ENCODE peak calls at places on chromosomes 6 and 20, in six cellular contexts. U is nephron progenitor cell, K is MCF 10A, M is GM13976, N is tibial artery, Q is progenitor cell of endocrine pancreas. Z is an unnamed sample.

GRCh38 chr20:57667924-57668782 is 41.7 kb downstream of the PMEPA1 start:
- DNase-seq in Q (no peak), K (no peak), U (no peak), M (no peak), N (no peak), Z (no peak)

GRCh38 chr20:46999821-47000465 is 105.3 kb downstream of the EYA2 start:
- DNase-seq in M (no peak), N (no peak), K (no peak), U (no peak), Q (no peak), Z (no peak)

GRCh38 chr20:46330072-46330763 is 21.9 kb upstream of the CDH22 start:
- DNase-seq in N (no peak), K (no peak), Q (no peak), M (no peak), U (no peak), Z (no peak)

GRCh38 chr6:89562114-89562815 is 76.3 kb downstream of the LYRM2 start:
- DNase-seq in K (no peak), M (no peak), N (no peak), U (no peak), Q (no peak), Z (no peak)

GRCh38 chr6:106309766-106310373 is 15.7 kb downstream of the ATG5 start:
- DNase-seq in Q (no peak), K (peak; percentile 50), N (no peak), U (no peak), M (no peak), Z (no peak)

GRCh38 chr20:2658414-2659354 is 5.3 kb downstream of the IDH3B start:
- DNase-seq in Q (no peak), N (peak; percentile 35), M (no peak), K (no peak), U (no peak), Z (no peak)

GRCh38 chr6:13412211-13412610 is 75.2 kb downstream of the GFOD1 start:
- DNase-seq in K (no peak), U (no peak), Q (no peak), M (no peak), N (no peak), Z (no peak)

GRCh38 chr20:20487811-20488210 is 119.9 kb downstream of the INSM1 start:
- DNase-seq in U (no peak), M (no peak), N (no peak), K (peak; percentile 13), Q (no peak), Z (no peak)

GRCh38 chr20:38181207-38181693 is 16.2 kb upstream of the TGM2 start:
- DNase-seq in N (no peak), K (no peak), Q (no peak), M (peak; percentile 48), U (peak; percentile 28), Z (no peak)

GRCh38 chr20:10853176-10853575 is 179.4 kb upstream of the JAG1 start:
- DNase-seq in U (no peak), N (no peak), Q (no peak), K (no peak), M (no peak), Z (no peak)

GRCh38 chr6:84284428-84285033 is 57.1 kb upstream of the CEP162 start:
- DNase-seq in Q (no peak), M (peak; percentile 20), K (peak; percentile 11), U (no peak), N (no peak), Z (no peak)

GRCh38 chr6:42320762-42321161 is 103.1 kb upstream of the MRPS10 start:
- DNase-seq in U (no peak), Q (no peak), K (peak; percentile 61), N (no peak), M (no peak), Z (no peak)

GRCh38 chr20:14986026-14986655 is 648.7 kb upstream of the FLRT3 start:
- DNase-seq in Q (no peak), N (no peak), U (no peak), M (no peak), K (no peak), Z (no peak)

GRCh38 chr20:52578559-52578958 is 387.0 kb upstream of the ZFP64 start:
- DNase-seq in N (no peak), K (no peak), M (no peak), Q (no peak), U (no peak), Z (no peak)

GRCh38 chr20:52105045-52105572 is 86.5 kb downstream of the ZFP64 start:
- DNase-seq in K (peak; percentile 39), M (peak; percentile 51), Q (peak; percentile 31), N (no peak), U (peak; percentile 80), Z (no peak)

GRCh38 chr6:149335924-149336323 is 18.4 kb downstream of the TAB2 start:
- DNase-seq in N (no peak), K (peak; percentile 90), U (no peak), M (no peak), Q (no peak), Z (no peak)

GRCh38 chr6:90537723-90538407 is 49.0 kb downstream of the MAP3K7 start:
- DNase-seq in N (no peak), Q (no peak), U (no peak), M (no peak), K (peak; percentile 18), Z (no peak)

GRCh38 chr6:35993150-35993549 is 31.3 kb downstream of the SLC26A8 start:
- DNase-seq in Q (no peak), M (no peak), N (no peak), U (no peak), K (no peak), Z (no peak)

GRCh38 chr20:23129256-23129655 is 43.1 kb upstream of the CD93 start:
- DNase-seq in U (no peak), M (no peak), K (no peak), Q (no peak), N (no peak), Z (no peak)

GRCh38 chr6:147693185-147693584 is 184.7 kb downstream of the SAMD5 start:
- DNase-seq in Q (no peak), N (no peak), K (no peak), U (no peak), M (no peak), Z (no peak)

GRCh38 chr6:39800388-39801032 is 8.3 kb downstream of the DAAM2 start:
- DNase-seq in K (no peak), N (no peak), Q (no peak), U (no peak), M (no peak), Z (no peak)

GRCh38 chr6:5679271-5679670 is 327.5 kb downstream of the NRN1 start:
- DNase-seq in Q (no peak), N (no peak), M (no peak), U (peak; percentile 42), K (no peak), Z (no peak)

GRCh38 chr6:5394280-5394679 is 133.0 kb downstream of the FARS2 start:
- DNase-seq in K (peak; percentile 60), N (no peak), U (no peak), M (no peak), Q (no peak), Z (no peak)

GRCh38 chr20:63061051-63061531 is 54.3 kb upstream of the BHLHE23 start:
- DNase-seq in U (no peak), K (no peak), N (peak; percentile 59), Q (no peak), M (no peak), Z (no peak)
- TF ChIP-seq CTCF in U (no peak), K (no peak), N (no peak), Q (no peak), M (no peak), Z (no peak)

DNA sequence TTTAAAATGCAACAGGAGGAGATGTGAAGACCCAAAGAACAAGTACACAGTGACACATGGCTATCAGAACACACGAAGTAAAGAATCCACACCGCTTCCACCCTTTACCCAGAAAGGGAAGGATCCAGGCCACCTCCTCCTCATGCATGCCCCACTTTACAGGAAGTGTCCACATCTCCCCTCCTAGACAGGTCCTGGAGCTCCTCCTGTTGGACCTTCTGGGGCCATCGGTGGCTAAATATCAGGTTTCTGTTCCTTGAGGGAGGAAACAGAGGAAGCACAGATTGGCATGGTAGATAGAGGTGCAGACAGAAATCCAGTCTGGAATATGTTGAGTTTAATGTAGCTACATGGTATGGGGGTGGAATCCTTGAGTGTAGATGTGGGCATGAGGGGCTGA is 10.9 kb downstream of the NINL start:
- DNase-seq in K (peak; percentile 54), M (no peak), Q (no peak), N (no peak), U (no peak), Z (no peak)
- TF ChIP-seq CTCF in K (no peak), M (no peak), Q (no peak), N (no peak), U (no peak), Z (no peak)

DNA sequence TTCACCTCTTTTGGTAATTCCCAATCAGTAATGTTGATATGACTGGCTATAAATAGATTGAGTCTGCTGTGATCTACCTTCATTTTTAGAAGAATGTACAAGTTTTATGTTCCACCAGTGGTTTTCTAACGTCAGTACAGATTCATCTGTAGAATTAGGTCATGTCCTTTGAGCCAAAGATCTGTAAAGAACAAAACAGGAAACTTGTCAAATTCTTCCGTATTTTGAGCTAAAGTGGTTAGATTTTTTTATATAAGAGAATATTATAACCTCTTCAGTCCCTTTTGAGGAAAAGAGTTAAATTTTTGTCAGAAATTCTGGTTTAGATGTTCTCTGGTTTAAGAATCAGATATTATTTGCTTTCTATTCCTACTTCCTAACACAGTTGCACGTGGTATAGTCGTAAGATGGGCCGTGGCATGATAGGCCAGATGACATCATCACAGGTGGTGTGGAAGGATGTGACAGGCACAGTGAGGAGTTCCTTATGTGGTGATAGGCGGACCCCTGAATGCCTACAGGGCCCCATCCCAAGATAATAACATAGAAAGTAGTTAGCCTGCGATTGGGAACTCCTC is 62.3 kb downstream of the SNX9 start:
- DNase-seq in Q (no peak), N (no peak), K (no peak), U (no peak), M (no peak), Z (no peak)
- TF ChIP-seq CTCF in Q (no peak), N (no peak), K (no peak), U (no peak), M (no peak), Z (no peak)

GRCh38 chr6:117482240-117483003 is at the start of gene DCBLD1:
- DNase-seq in K (peak; percentile 75), Q (peak; percentile 55), N (peak; percentile 87), M (peak; percentile 87), U (peak; percentile 78), Z (peak; percentile 50)
- TF ChIP-seq CTCF in K (no peak), Q (no peak), N (no peak), M (no peak), U (no peak), Z (no peak)

GRCh38 chr6:95431637-95432228 is 145.6 kb upstream of the MANEA start:
- DNase-seq in M (peak; percentile 30), N (no peak), Q (peak; percentile 27), U (peak; percentile 47), K (peak; percentile 45), Z (no peak)
- TF ChIP-seq CTCF in M (peak; percentile 48), N (peak; percentile 70), Q (peak; percentile 94), U (peak; percentile 72), K (peak; percentile 59), Z (no peak)

GRCh38 chr6:16276991-16277981 is 38.9 kb downstream of the GMPR start:
- DNase-seq in Q (peak; percentile 30), M (peak; percentile 64), U (peak; percentile 66), N (peak; percentile 94), K (peak; percentile 92), Z (no peak)
- TF ChIP-seq CTCF in Q (peak; percentile 45), M (no peak), U (peak; percentile 38), N (peak; percentile 50), K (peak; percentile 41), Z (no peak)